ENCODE peak calls at places on chromosomes 2 and 18, in six cellular contexts. One of them, this sample, is unnamed.

GRCh38 chr2:105674406-105674805 is 70.3 kb upstream of the NCK2 start:
- DNase-seq in transverse colon: no peak
- DNase-seq in WERI-Rb-1: no peak
- DNase-seq in GM23248: no peak
- DNase-seq in fibroblast of the aortic adventitia: no peak
- DNase-seq in AG10803: no peak
- DNase-seq in this sample: no peak

GRCh38 chr2:134454426-134454825 is 200.6 kb downstream of the MGAT5 start:
- DNase-seq in AG10803: no peak
- DNase-seq in fibroblast of the aortic adventitia: no peak
- DNase-seq in GM23248: no peak
- DNase-seq in WERI-Rb-1: no peak
- DNase-seq in transverse colon: no peak
- DNase-seq in this sample: no peak

GRCh38 chr2:12457831-12458230 is 258.9 kb upstream of the TRIB2 start:
- DNase-seq in fibroblast of the aortic adventitia: peak
- DNase-seq in GM23248: peak
- DNase-seq in AG10803: peak
- DNase-seq in transverse colon: no peak
- DNase-seq in WERI-Rb-1: no peak
- DNase-seq in this sample: no peak

GRCh38 chr2:240631561-240632290 is 6.4 kb downstream of the GPR35 start:
- DNase-seq in fibroblast of the aortic adventitia: no peak
- DNase-seq in transverse colon: no peak
- DNase-seq in GM23248: no peak
- DNase-seq in AG10803: no peak
- DNase-seq in WERI-Rb-1: no peak
- DNase-seq in this sample: no peak

GRCh38 chr2:39696838-39697237 is 31.1 kb downstream of the TMEM178A start:
- DNase-seq in WERI-Rb-1: no peak
- DNase-seq in transverse colon: no peak
- DNase-seq in fibroblast of the aortic adventitia: peak
- DNase-seq in AG10803: peak
- DNase-seq in GM23248: peak
- DNase-seq in this sample: no peak

GRCh38 chr2:37344453-37345361 is at the start of gene QPCT:
- DNase-seq in fibroblast of the aortic adventitia: no peak
- DNase-seq in transverse colon: peak
- DNase-seq in AG10803: peak
- DNase-seq in WERI-Rb-1: no peak
- DNase-seq in GM23248: peak
- DNase-seq in this sample: peak

GRCh38 chr2:205802069-205802468 is 119.8 kb downstream of the NRP2 start:
- DNase-seq in WERI-Rb-1: no peak
- DNase-seq in fibroblast of the aortic adventitia: no peak
- DNase-seq in transverse colon: no peak
- DNase-seq in AG10803: peak
- DNase-seq in GM23248: no peak
- DNase-seq in this sample: no peak

GRCh38 chr2:85468704-85469349 is 50.3 kb downstream of the SH2D6 start:
- DNase-seq in transverse colon: peak
- DNase-seq in AG10803: peak
- DNase-seq in GM23248: peak
- DNase-seq in WERI-Rb-1: no peak
- DNase-seq in fibroblast of the aortic adventitia: peak
- DNase-seq in this sample: peak

GRCh38 chr2:101103846-101104245 is 47.3 kb downstream of the TBC1D8 start:
- DNase-seq in fibroblast of the aortic adventitia: no peak
- DNase-seq in AG10803: no peak
- DNase-seq in transverse colon: no peak
- DNase-seq in GM23248: no peak
- DNase-seq in WERI-Rb-1: no peak
- DNase-seq in this sample: no peak

GRCh38 chr2:241324775-241325174 is 9.1 kb downstream of the SEPTIN2 start:
- DNase-seq in WERI-Rb-1: no peak
- DNase-seq in GM23248: no peak
- DNase-seq in AG10803: no peak
- DNase-seq in transverse colon: no peak
- DNase-seq in fibroblast of the aortic adventitia: no peak
- DNase-seq in this sample: no peak

GRCh38 chr2:137435176-137435575 is 529.1 kb upstream of the HNMT start:
- DNase-seq in GM23248: peak
- DNase-seq in transverse colon: no peak
- DNase-seq in WERI-Rb-1: no peak
- DNase-seq in fibroblast of the aortic adventitia: no peak
- DNase-seq in AG10803: peak
- DNase-seq in this sample: no peak

GRCh38 chr2:213122730-213123129 is 28.7 kb downstream of the IKZF2 start:
- DNase-seq in WERI-Rb-1: no peak
- DNase-seq in transverse colon: no peak
- DNase-seq in fibroblast of the aortic adventitia: no peak
- DNase-seq in AG10803: no peak
- DNase-seq in GM23248: no peak
- DNase-seq in this sample: no peak

GRCh38 chr2:23335550-23335949 is 49.4 kb upstream of the KLHL29 start:
- DNase-seq in fibroblast of the aortic adventitia: no peak
- DNase-seq in AG10803: no peak
- DNase-seq in WERI-Rb-1: no peak
- DNase-seq in GM23248: no peak
- DNase-seq in transverse colon: no peak
- DNase-seq in this sample: no peak

GRCh38 chr2:203692039-203692710 is 14.3 kb upstream of the CD28 start:
- DNase-seq in WERI-Rb-1: no peak
- DNase-seq in fibroblast of the aortic adventitia: no peak
- DNase-seq in transverse colon: no peak
- DNase-seq in AG10803: no peak
- DNase-seq in GM23248: no peak
- DNase-seq in this sample: no peak

GRCh38 chr18:22563098-22563707 is 145.5 kb upstream of the CTAGE1 start:
- DNase-seq in transverse colon: peak
- DNase-seq in WERI-Rb-1: peak
- DNase-seq in GM23248: peak
- DNase-seq in AG10803: peak
- DNase-seq in fibroblast of the aortic adventitia: peak
- DNase-seq in this sample: peak

GRCh38 chr2:100948965-100949364 is 53.1 kb upstream of the RPL31 start:
- DNase-seq in WERI-Rb-1: no peak
- DNase-seq in transverse colon: no peak
- DNase-seq in AG10803: peak
- DNase-seq in fibroblast of the aortic adventitia: no peak
- DNase-seq in GM23248: no peak
- DNase-seq in this sample: no peak

GRCh38 chr2:14975401-14975800 is 342.9 kb downstream of the LRATD1 start:
- DNase-seq in AG10803: no peak
- DNase-seq in WERI-Rb-1: no peak
- DNase-seq in GM23248: peak
- DNase-seq in transverse colon: no peak
- DNase-seq in fibroblast of the aortic adventitia: no peak
- DNase-seq in this sample: no peak

GRCh38 chr2:64196986-64197385 is 52.8 kb upstream of the PELI1 start:
- DNase-seq in GM23248: no peak
- DNase-seq in transverse colon: no peak
- DNase-seq in WERI-Rb-1: no peak
- DNase-seq in fibroblast of the aortic adventitia: no peak
- DNase-seq in AG10803: no peak
- DNase-seq in this sample: no peak

GRCh38 chr2:132859550-132859949 is 189.5 kb upstream of the LYPD1 start:
- DNase-seq in GM23248: no peak
- DNase-seq in AG10803: no peak
- DNase-seq in transverse colon: no peak
- DNase-seq in WERI-Rb-1: no peak
- DNase-seq in fibroblast of the aortic adventitia: no peak
- DNase-seq in this sample: no peak

GRCh38 chr18:49757513-49758262 is 55.6 kb downstream of the ACAA2 start:
- DNase-seq in AG10803: no peak
- DNase-seq in GM23248: peak
- DNase-seq in fibroblast of the aortic adventitia: no peak
- DNase-seq in WERI-Rb-1: peak
- DNase-seq in transverse colon: no peak
- DNase-seq in this sample: no peak

GRCh38 chr2:48482313-48482712 is 47.6 kb upstream of the STON1 start:
- DNase-seq in fibroblast of the aortic adventitia: peak
- DNase-seq in WERI-Rb-1: no peak
- DNase-seq in AG10803: peak
- DNase-seq in transverse colon: no peak
- DNase-seq in GM23248: no peak
- DNase-seq in this sample: no peak

GRCh38 chr18:42310956-42311355 is 355.9 kb downstream of the PIK3C3 start:
- DNase-seq in WERI-Rb-1: no peak
- DNase-seq in fibroblast of the aortic adventitia: peak
- DNase-seq in AG10803: peak
- DNase-seq in GM23248: peak
- DNase-seq in transverse colon: no peak
- DNase-seq in this sample: no peak

DNA sequence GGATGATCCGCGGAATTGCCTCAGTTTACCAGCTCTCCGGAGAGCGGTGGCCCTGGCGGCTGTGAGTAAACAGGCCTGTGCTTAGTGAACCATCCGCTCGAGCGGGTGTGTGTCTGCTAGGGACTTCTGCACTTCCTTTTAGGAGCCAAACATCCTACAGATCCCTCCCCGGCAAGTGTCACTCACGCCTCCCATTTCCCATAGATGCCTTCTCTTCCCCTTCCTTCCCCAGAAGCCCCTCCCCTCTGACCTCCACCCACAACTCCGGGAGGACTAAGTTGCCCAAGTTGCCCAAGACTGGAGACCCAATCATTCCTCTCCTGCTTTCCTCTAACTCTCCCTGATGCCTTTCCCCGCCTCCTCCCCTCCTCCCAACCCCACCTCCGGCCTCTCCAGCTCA is 2.9 kb downstream of the C1QL2 start:
- DNase-seq in GM23248: no peak
- DNase-seq in fibroblast of the aortic adventitia: no peak
- DNase-seq in AG10803: no peak
- DNase-seq in WERI-Rb-1: no peak
- DNase-seq in transverse colon: no peak
- DNase-seq in this sample: no peak
- H3K4me3 ChIP-seq in GM23248: no peak
- H3K4me3 ChIP-seq in fibroblast of the aortic adventitia: no peak
- H3K4me3 ChIP-seq in AG10803: no peak
- H3K4me3 ChIP-seq in WERI-Rb-1: no peak
- H3K4me3 ChIP-seq in transverse colon: no peak
- H3K4me3 ChIP-seq in this sample: no peak

GRCh38 chr18:629303-630150 is 27.9 kb upstream of the TYMS start:
- DNase-seq in transverse colon: no peak
- DNase-seq in WERI-Rb-1: no peak
- DNase-seq in fibroblast of the aortic adventitia: no peak
- DNase-seq in AG10803: no peak
- DNase-seq in GM23248: no peak
- DNase-seq in this sample: no peak

GRCh38 chr18:631560-631959 is 25.9 kb upstream of the TYMS start:
- DNase-seq in GM23248: no peak
- DNase-seq in fibroblast of the aortic adventitia: no peak
- DNase-seq in WERI-Rb-1: no peak
- DNase-seq in transverse colon: no peak
- DNase-seq in AG10803: no peak
- DNase-seq in this sample: no peak

GRCh38 chr18:634551-635045 is 22.9 kb upstream of the TYMS start:
- DNase-seq in transverse colon: no peak
- DNase-seq in WERI-Rb-1: no peak
- DNase-seq in AG10803: no peak
- DNase-seq in GM23248: peak
- DNase-seq in fibroblast of the aortic adventitia: peak
- DNase-seq in this sample: no peak

GRCh38 chr18:635171-635570 is 22.3 kb upstream of the TYMS start:
- DNase-seq in fibroblast of the aortic adventitia: no peak
- DNase-seq in WERI-Rb-1: no peak
- DNase-seq in AG10803: no peak
- DNase-seq in transverse colon: no peak
- DNase-seq in GM23248: no peak
- DNase-seq in this sample: no peak
- H3K4me3 ChIP-seq in fibroblast of the aortic adventitia: no peak
- H3K4me3 ChIP-seq in WERI-Rb-1: no peak
- H3K4me3 ChIP-seq in AG10803: no peak
- H3K4me3 ChIP-seq in transverse colon: no peak
- H3K4me3 ChIP-seq in GM23248: no peak
- H3K4me3 ChIP-seq in this sample: no peak

GRCh38 chr18:58242435-58242834 is 198.4 kb downstream of the NEDD4L start:
- DNase-seq in transverse colon: no peak
- DNase-seq in AG10803: no peak
- DNase-seq in fibroblast of the aortic adventitia: no peak
- DNase-seq in GM23248: no peak
- DNase-seq in WERI-Rb-1: no peak
- DNase-seq in this sample: no peak

GRCh38 chr18:58241877-58242276 is 197.9 kb downstream of the NEDD4L start:
- DNase-seq in WERI-Rb-1: no peak
- DNase-seq in transverse colon: no peak
- DNase-seq in fibroblast of the aortic adventitia: peak
- DNase-seq in GM23248: peak
- DNase-seq in AG10803: peak
- DNase-seq in this sample: peak

GRCh38 chr18:58241026-58241679 is 197.1 kb downstream of the NEDD4L start:
- DNase-seq in WERI-Rb-1: no peak
- DNase-seq in fibroblast of the aortic adventitia: no peak
- DNase-seq in AG10803: no peak
- DNase-seq in transverse colon: no peak
- DNase-seq in GM23248: no peak
- DNase-seq in this sample: no peak

GRCh38 chr18:58243401-58243800 is 199.4 kb downstream of the NEDD4L start:
- DNase-seq in AG10803: no peak
- DNase-seq in fibroblast of the aortic adventitia: no peak
- DNase-seq in GM23248: no peak
- DNase-seq in WERI-Rb-1: no peak
- DNase-seq in transverse colon: no peak
- DNase-seq in this sample: no peak

GRCh38 chr18:58242978-58243377 is 199.0 kb downstream of the NEDD4L start:
- DNase-seq in WERI-Rb-1: no peak
- DNase-seq in GM23248: no peak
- DNase-seq in fibroblast of the aortic adventitia: no peak
- DNase-seq in transverse colon: peak
- DNase-seq in AG10803: no peak
- DNase-seq in this sample: no peak
- H3K4me3 ChIP-seq in WERI-Rb-1: no peak
- H3K4me3 ChIP-seq in GM23248: no peak
- H3K4me3 ChIP-seq in fibroblast of the aortic adventitia: no peak
- H3K4me3 ChIP-seq in transverse colon: no peak
- H3K4me3 ChIP-seq in AG10803: no peak
- H3K4me3 ChIP-seq in this sample: no peak

DNA sequence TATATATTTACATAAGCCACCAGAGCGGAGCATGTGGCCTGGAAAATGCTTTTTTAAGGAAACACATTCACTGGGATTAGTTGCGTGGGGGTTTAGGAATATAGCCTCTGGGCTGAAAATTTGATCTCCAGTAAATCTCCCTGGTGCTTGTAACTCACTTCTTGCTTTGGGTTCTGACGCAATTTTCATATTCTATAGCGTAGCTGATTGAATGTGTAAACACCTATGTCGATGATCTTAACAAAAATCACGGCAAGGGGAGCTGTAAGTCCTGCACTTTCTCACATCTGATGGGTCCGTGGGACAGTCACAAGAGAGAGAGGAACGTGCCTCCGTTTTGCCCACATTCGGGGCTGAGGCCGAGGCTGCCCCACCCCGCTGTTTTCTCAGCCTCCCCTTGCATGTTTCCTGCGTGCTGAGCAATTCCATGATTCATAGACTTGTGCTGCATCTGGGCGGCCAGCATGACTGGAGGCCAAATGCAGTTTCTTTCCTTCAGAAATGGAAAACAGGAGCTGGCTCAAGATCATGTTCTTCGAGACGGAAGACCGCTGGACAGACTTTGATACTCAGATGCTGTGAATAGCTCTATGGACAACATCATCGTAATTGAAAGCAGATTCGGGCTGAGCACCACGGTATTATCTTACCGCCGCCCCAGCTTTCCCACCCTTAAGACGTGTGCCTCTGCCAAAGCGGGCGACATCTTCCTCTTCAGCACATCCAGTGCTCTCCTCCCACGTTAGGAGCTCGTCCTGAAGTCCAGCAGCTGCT is 109.2 kb downstream of the TMEM18 start:
- DNase-seq in transverse colon: no peak
- DNase-seq in GM23248: peak
- DNase-seq in AG10803: peak
- DNase-seq in fibroblast of the aortic adventitia: peak
- DNase-seq in WERI-Rb-1: no peak
- DNase-seq in this sample: no peak
- H3K4me3 ChIP-seq in transverse colon: no peak
- H3K4me3 ChIP-seq in GM23248: peak
- H3K4me3 ChIP-seq in AG10803: peak
- H3K4me3 ChIP-seq in fibroblast of the aortic adventitia: peak
- H3K4me3 ChIP-seq in WERI-Rb-1: no peak
- H3K4me3 ChIP-seq in this sample: no peak